ENCODE peak calls at places on chromosomes 2 and 18, in eight cellular contexts. One of them, this sample, is unnamed.
A peak's percentile ranks its signal among the peaks of the same experiment; 100 is the strongest.

GRCh38 chr2:62221141-62221540 is 25.2 kb downstream of the B3GNT2 start:
- DNase-seq in H1: no peak
- DNase-seq in CD8-positive, alpha-beta T cell: no peak
- DNase-seq in adrenal gland: peak; percentile 39
- DNase-seq in effector memory CD4-positive, alpha-beta T cell: no peak
- DNase-seq in transverse colon: no peak
- DNase-seq in WERI-Rb-1: no peak
- DNase-seq in CD4-positive, alpha-beta T cell: no peak
- DNase-seq in this sample: no peak

GRCh38 chr18:54233228-54233625 is 8.8 kb upstream of the MBD2 start:
- DNase-seq in CD4-positive, alpha-beta T cell: no peak
- DNase-seq in CD8-positive, alpha-beta T cell: no peak
- DNase-seq in effector memory CD4-positive, alpha-beta T cell: no peak
- DNase-seq in H1: no peak
- DNase-seq in adrenal gland: no peak
- DNase-seq in transverse colon: no peak
- DNase-seq in WERI-Rb-1: no peak
- DNase-seq in this sample: no peak

GRCh38 chr18:24208270-24209035 is 69.6 kb downstream of the CABYR start:
- DNase-seq in adrenal gland: no peak
- DNase-seq in transverse colon: no peak
- DNase-seq in CD4-positive, alpha-beta T cell: no peak
- DNase-seq in H1: no peak
- DNase-seq in WERI-Rb-1: no peak
- DNase-seq in effector memory CD4-positive, alpha-beta T cell: no peak
- DNase-seq in CD8-positive, alpha-beta T cell: no peak
- DNase-seq in this sample: no peak

GRCh38 chr2:214410918-214411554 is at the start of gene VWC2L:
- DNase-seq in CD4-positive, alpha-beta T cell: no peak
- DNase-seq in adrenal gland: peak; percentile 53
- DNase-seq in effector memory CD4-positive, alpha-beta T cell: no peak
- DNase-seq in WERI-Rb-1: peak; percentile 40
- DNase-seq in transverse colon: peak; percentile 20
- DNase-seq in CD8-positive, alpha-beta T cell: no peak
- DNase-seq in H1: peak; percentile 79
- DNase-seq in this sample: no peak

GRCh38 chr2:139162456-139162855 is 382.3 kb upstream of the NXPH2 start:
- DNase-seq in transverse colon: no peak
- DNase-seq in WERI-Rb-1: peak; percentile 26
- DNase-seq in CD4-positive, alpha-beta T cell: no peak
- DNase-seq in adrenal gland: no peak
- DNase-seq in CD8-positive, alpha-beta T cell: no peak
- DNase-seq in H1: no peak
- DNase-seq in effector memory CD4-positive, alpha-beta T cell: no peak
- DNase-seq in this sample: no peak

GRCh38 chr2:47274054-47274779 is 119.1 kb upstream of the STPG4 start:
- DNase-seq in H1: no peak
- DNase-seq in effector memory CD4-positive, alpha-beta T cell: no peak
- DNase-seq in adrenal gland: peak; percentile 74
- DNase-seq in CD8-positive, alpha-beta T cell: no peak
- DNase-seq in transverse colon: no peak
- DNase-seq in CD4-positive, alpha-beta T cell: no peak
- DNase-seq in WERI-Rb-1: no peak
- DNase-seq in this sample: no peak

GRCh38 chr18:43396266-43396665 is 119.0 kb upstream of the SYT4 start:
- DNase-seq in H1: no peak
- DNase-seq in WERI-Rb-1: no peak
- DNase-seq in adrenal gland: no peak
- DNase-seq in transverse colon: no peak
- DNase-seq in CD4-positive, alpha-beta T cell: no peak
- DNase-seq in CD8-positive, alpha-beta T cell: no peak
- DNase-seq in effector memory CD4-positive, alpha-beta T cell: no peak
- DNase-seq in this sample: no peak

GRCh38 chr2:184555352-184555751 is 43.0 kb upstream of the ZNF804A start:
- DNase-seq in H1: no peak
- DNase-seq in CD4-positive, alpha-beta T cell: no peak
- DNase-seq in WERI-Rb-1: no peak
- DNase-seq in adrenal gland: no peak
- DNase-seq in effector memory CD4-positive, alpha-beta T cell: no peak
- DNase-seq in transverse colon: no peak
- DNase-seq in CD8-positive, alpha-beta T cell: no peak
- DNase-seq in this sample: no peak

GRCh38 chr2:149573760-149574159 is 13.8 kb downstream of the MMADHC start:
- DNase-seq in transverse colon: no peak
- DNase-seq in CD8-positive, alpha-beta T cell: no peak
- DNase-seq in CD4-positive, alpha-beta T cell: no peak
- DNase-seq in adrenal gland: no peak
- DNase-seq in H1: no peak
- DNase-seq in WERI-Rb-1: no peak
- DNase-seq in effector memory CD4-positive, alpha-beta T cell: no peak
- DNase-seq in this sample: no peak

GRCh38 chr2:117942958-117943672 is 70.8 kb downstream of the CCDC93 start:
- DNase-seq in WERI-Rb-1: no peak
- DNase-seq in CD8-positive, alpha-beta T cell: no peak
- DNase-seq in H1: no peak
- DNase-seq in adrenal gland: peak; percentile 13
- DNase-seq in effector memory CD4-positive, alpha-beta T cell: no peak
- DNase-seq in CD4-positive, alpha-beta T cell: no peak
- DNase-seq in transverse colon: no peak
- DNase-seq in this sample: no peak

GRCh38 chr2:149596471-149596870 is 8.9 kb upstream of the MMADHC start:
- DNase-seq in H1: no peak
- DNase-seq in CD8-positive, alpha-beta T cell: no peak
- DNase-seq in effector memory CD4-positive, alpha-beta T cell: no peak
- DNase-seq in WERI-Rb-1: no peak
- DNase-seq in transverse colon: no peak
- DNase-seq in CD4-positive, alpha-beta T cell: no peak
- DNase-seq in adrenal gland: no peak
- DNase-seq in this sample: no peak

GRCh38 chr18:14943486-14943885 is 195.5 kb downstream of the ANKRD30B start:
- DNase-seq in WERI-Rb-1: no peak
- DNase-seq in CD8-positive, alpha-beta T cell: no peak
- DNase-seq in adrenal gland: no peak
- DNase-seq in transverse colon: no peak
- DNase-seq in H1: no peak
- DNase-seq in CD4-positive, alpha-beta T cell: no peak
- DNase-seq in effector memory CD4-positive, alpha-beta T cell: no peak
- DNase-seq in this sample: no peak

GRCh38 chr2:188576006-188576405 is 284.3 kb downstream of the GULP1 start:
- DNase-seq in WERI-Rb-1: no peak
- DNase-seq in CD4-positive, alpha-beta T cell: no peak
- DNase-seq in adrenal gland: no peak
- DNase-seq in H1: no peak
- DNase-seq in transverse colon: no peak
- DNase-seq in effector memory CD4-positive, alpha-beta T cell: no peak
- DNase-seq in CD8-positive, alpha-beta T cell: no peak
- DNase-seq in this sample: no peak

GRCh38 chr2:217887841-217888665 is 114.7 kb downstream of the TNS1 start:
- DNase-seq in CD4-positive, alpha-beta T cell: no peak
- DNase-seq in H1: no peak
- DNase-seq in effector memory CD4-positive, alpha-beta T cell: no peak
- DNase-seq in CD8-positive, alpha-beta T cell: no peak
- DNase-seq in transverse colon: no peak
- DNase-seq in adrenal gland: peak; percentile 82
- DNase-seq in WERI-Rb-1: no peak
- DNase-seq in this sample: no peak

GRCh38 chr18:5295231-5295920 is at the start of gene ZBTB14:
- DNase-seq in effector memory CD4-positive, alpha-beta T cell: peak; percentile 55
- DNase-seq in CD8-positive, alpha-beta T cell: peak; percentile 60
- DNase-seq in WERI-Rb-1: peak; percentile 35
- DNase-seq in transverse colon: peak; percentile 74
- DNase-seq in H1: no peak
- DNase-seq in adrenal gland: peak; percentile 74
- DNase-seq in CD4-positive, alpha-beta T cell: peak; percentile 73
- DNase-seq in this sample: peak; percentile 68

GRCh38 chr2:16316456-16317210 is 349.0 kb downstream of the CYRIA start:
- DNase-seq in H1: no peak
- DNase-seq in CD8-positive, alpha-beta T cell: no peak
- DNase-seq in CD4-positive, alpha-beta T cell: no peak
- DNase-seq in effector memory CD4-positive, alpha-beta T cell: no peak
- DNase-seq in adrenal gland: no peak
- DNase-seq in transverse colon: no peak
- DNase-seq in WERI-Rb-1: no peak
- DNase-seq in this sample: no peak

GRCh38 chr2:127025357-127026062 is 81.4 kb downstream of the BIN1 start:
- DNase-seq in transverse colon: peak; percentile 78
- DNase-seq in WERI-Rb-1: peak; percentile 94
- DNase-seq in effector memory CD4-positive, alpha-beta T cell: peak; percentile 40
- DNase-seq in CD4-positive, alpha-beta T cell: peak; percentile 77
- DNase-seq in H1: peak; percentile 57
- DNase-seq in CD8-positive, alpha-beta T cell: peak; percentile 56
- DNase-seq in adrenal gland: peak; percentile 69
- DNase-seq in this sample: peak; percentile 44

GRCh38 chr2:71896385-71897144 is 251.1 kb downstream of the CYP26B1 start:
- DNase-seq in effector memory CD4-positive, alpha-beta T cell: no peak
- DNase-seq in transverse colon: no peak
- DNase-seq in CD4-positive, alpha-beta T cell: no peak
- DNase-seq in CD8-positive, alpha-beta T cell: no peak
- DNase-seq in WERI-Rb-1: no peak
- DNase-seq in H1: no peak
- DNase-seq in adrenal gland: no peak
- DNase-seq in this sample: no peak

GRCh38 chr2:240713928-240714746 is 22.5 kb downstream of the AQP12A start:
- DNase-seq in CD8-positive, alpha-beta T cell: no peak
- DNase-seq in WERI-Rb-1: no peak
- DNase-seq in adrenal gland: no peak
- DNase-seq in CD4-positive, alpha-beta T cell: no peak
- DNase-seq in H1: no peak
- DNase-seq in effector memory CD4-positive, alpha-beta T cell: no peak
- DNase-seq in transverse colon: no peak
- DNase-seq in this sample: no peak

GRCh38 chr2:74246496-74247195 is 48.2 kb downstream of the MTHFD2 start:
- DNase-seq in CD4-positive, alpha-beta T cell: no peak
- DNase-seq in WERI-Rb-1: no peak
- DNase-seq in adrenal gland: no peak
- DNase-seq in H1: no peak
- DNase-seq in effector memory CD4-positive, alpha-beta T cell: no peak
- DNase-seq in transverse colon: no peak
- DNase-seq in CD8-positive, alpha-beta T cell: no peak
- DNase-seq in this sample: no peak

GRCh38 chr18:71919211-71919610 is 624.9 kb downstream of the CBLN2 start:
- DNase-seq in effector memory CD4-positive, alpha-beta T cell: no peak
- DNase-seq in adrenal gland: no peak
- DNase-seq in CD4-positive, alpha-beta T cell: no peak
- DNase-seq in WERI-Rb-1: no peak
- DNase-seq in transverse colon: no peak
- DNase-seq in H1: no peak
- DNase-seq in CD8-positive, alpha-beta T cell: no peak
- DNase-seq in this sample: no peak

GRCh38 chr2:233926806-233927205 is 9.6 kb downstream of the TRPM8 start:
- DNase-seq in WERI-Rb-1: no peak
- DNase-seq in H1: no peak
- DNase-seq in CD4-positive, alpha-beta T cell: no peak
- DNase-seq in adrenal gland: no peak
- DNase-seq in transverse colon: no peak
- DNase-seq in effector memory CD4-positive, alpha-beta T cell: no peak
- DNase-seq in CD8-positive, alpha-beta T cell: no peak
- DNase-seq in this sample: no peak

GRCh38 chr2:89780318-89780717 is 1088.8 kb downstream of the RPIA start:
- DNase-seq in effector memory CD4-positive, alpha-beta T cell: no peak
- DNase-seq in H1: no peak
- DNase-seq in CD4-positive, alpha-beta T cell: no peak
- DNase-seq in transverse colon: no peak
- DNase-seq in CD8-positive, alpha-beta T cell: no peak
- DNase-seq in WERI-Rb-1: no peak
- DNase-seq in adrenal gland: no peak
- DNase-seq in this sample: no peak

GRCh38 chr2:89775885-89776284 is 1084.4 kb downstream of the RPIA start:
- DNase-seq in CD8-positive, alpha-beta T cell: no peak
- DNase-seq in WERI-Rb-1: no peak
- DNase-seq in CD4-positive, alpha-beta T cell: no peak
- DNase-seq in adrenal gland: no peak
- DNase-seq in H1: no peak
- DNase-seq in transverse colon: no peak
- DNase-seq in effector memory CD4-positive, alpha-beta T cell: no peak
- DNase-seq in this sample: no peak
- H3K9me3 ChIP-seq in CD8-positive, alpha-beta T cell: peaks cover 18% of the 10 kb centered on the region
- H3K9me3 ChIP-seq in WERI-Rb-1: peaks cover 67% of the 10 kb centered on the region
- H3K9me3 ChIP-seq in CD4-positive, alpha-beta T cell: peaks cover 62% of the 10 kb centered on the region
- H3K9me3 ChIP-seq in adrenal gland: no peaks in the 10 kb centered on the region
- H3K9me3 ChIP-seq in H1: peaks cover 25% of the 10 kb centered on the region
- H3K9me3 ChIP-seq in transverse colon: peaks cover 22% of the 10 kb centered on the region
- H3K9me3 ChIP-seq in effector memory CD4-positive, alpha-beta T cell: peaks cover 4% of the 10 kb centered on the region
- H3K9me3 ChIP-seq in this sample: no peaks in the 10 kb centered on the region

GRCh38 chr2:2158915-2159314 is 172.2 kb downstream of the MYT1L start:
- DNase-seq in H1: no peak
- DNase-seq in transverse colon: no peak
- DNase-seq in effector memory CD4-positive, alpha-beta T cell: no peak
- DNase-seq in WERI-Rb-1: no peak
- DNase-seq in CD4-positive, alpha-beta T cell: no peak
- DNase-seq in CD8-positive, alpha-beta T cell: no peak
- DNase-seq in adrenal gland: no peak
- DNase-seq in this sample: no peak

GRCh38 chr2:2157400-2157799 is 173.7 kb downstream of the MYT1L start:
- DNase-seq in CD8-positive, alpha-beta T cell: no peak
- DNase-seq in CD4-positive, alpha-beta T cell: no peak
- DNase-seq in WERI-Rb-1: no peak
- DNase-seq in H1: no peak
- DNase-seq in transverse colon: no peak
- DNase-seq in adrenal gland: no peak
- DNase-seq in effector memory CD4-positive, alpha-beta T cell: no peak
- DNase-seq in this sample: no peak

GRCh38 chr2:2159336-2159735 is 171.7 kb downstream of the MYT1L start:
- DNase-seq in transverse colon: no peak
- DNase-seq in H1: no peak
- DNase-seq in CD4-positive, alpha-beta T cell: no peak
- DNase-seq in effector memory CD4-positive, alpha-beta T cell: no peak
- DNase-seq in CD8-positive, alpha-beta T cell: no peak
- DNase-seq in adrenal gland: no peak
- DNase-seq in WERI-Rb-1: no peak
- DNase-seq in this sample: no peak

GRCh38 chr2:2156881-2157280 is 174.2 kb downstream of the MYT1L start:
- DNase-seq in transverse colon: no peak
- DNase-seq in CD4-positive, alpha-beta T cell: no peak
- DNase-seq in CD8-positive, alpha-beta T cell: no peak
- DNase-seq in WERI-Rb-1: no peak
- DNase-seq in effector memory CD4-positive, alpha-beta T cell: no peak
- DNase-seq in H1: no peak
- DNase-seq in adrenal gland: no peak
- DNase-seq in this sample: no peak

GRCh38 chr2:2158176-2158826 is 172.8 kb downstream of the MYT1L start:
- DNase-seq in adrenal gland: no peak
- DNase-seq in CD4-positive, alpha-beta T cell: no peak
- DNase-seq in H1: no peak
- DNase-seq in WERI-Rb-1: no peak
- DNase-seq in transverse colon: no peak
- DNase-seq in effector memory CD4-positive, alpha-beta T cell: no peak
- DNase-seq in CD8-positive, alpha-beta T cell: no peak
- DNase-seq in this sample: no peak
- H3K9me3 ChIP-seq in adrenal gland: no peaks in the 10 kb centered on the region
- H3K9me3 ChIP-seq in CD4-positive, alpha-beta T cell: peaks cover 3% of the 10 kb centered on the region
- H3K9me3 ChIP-seq in H1: peaks cover 18% of the 10 kb centered on the region
- H3K9me3 ChIP-seq in WERI-Rb-1: peaks cover 17% of the 10 kb centered on the region
- H3K9me3 ChIP-seq in transverse colon: peaks cover 11% of the 10 kb centered on the region
- H3K9me3 ChIP-seq in effector memory CD4-positive, alpha-beta T cell: peaks cover 4% of the 10 kb centered on the region
- H3K9me3 ChIP-seq in CD8-positive, alpha-beta T cell: no peaks in the 10 kb centered on the region
- H3K9me3 ChIP-seq in this sample: no peaks in the 10 kb centered on the region

GRCh38 chr2:157957596-157957995 is 81.5 kb upstream of the ACVR1 start:
- DNase-seq in adrenal gland: no peak
- DNase-seq in transverse colon: no peak
- DNase-seq in H1: no peak
- DNase-seq in WERI-Rb-1: no peak
- DNase-seq in effector memory CD4-positive, alpha-beta T cell: no peak
- DNase-seq in CD4-positive, alpha-beta T cell: no peak
- DNase-seq in CD8-positive, alpha-beta T cell: no peak
- DNase-seq in this sample: no peak
- H3K9me3 ChIP-seq in adrenal gland: no peaks in the 10 kb centered on the region
- H3K9me3 ChIP-seq in transverse colon: peaks cover 9% of the 10 kb centered on the region
- H3K9me3 ChIP-seq in H1: peaks cover 16% of the 10 kb centered on the region
- H3K9me3 ChIP-seq in WERI-Rb-1: no peaks in the 10 kb centered on the region
- H3K9me3 ChIP-seq in effector memory CD4-positive, alpha-beta T cell: peaks cover 5% of the 10 kb centered on the region
- H3K9me3 ChIP-seq in CD4-positive, alpha-beta T cell: peaks cover 24% of the 10 kb centered on the region
- H3K9me3 ChIP-seq in CD8-positive, alpha-beta T cell: peaks cover 4% of the 10 kb centered on the region
- H3K9me3 ChIP-seq in this sample: peaks cover 4% of the 10 kb centered on the region

GRCh38 chr2:239177325-239177724 is 223.5 kb downstream of the HDAC4 start:
- DNase-seq in adrenal gland: no peak
- DNase-seq in CD4-positive, alpha-beta T cell: no peak
- DNase-seq in transverse colon: no peak
- DNase-seq in H1: no peak
- DNase-seq in effector memory CD4-positive, alpha-beta T cell: no peak
- DNase-seq in WERI-Rb-1: no peak
- DNase-seq in CD8-positive, alpha-beta T cell: no peak
- DNase-seq in this sample: no peak
- H3K9me3 ChIP-seq in adrenal gland: no peaks in the 10 kb centered on the region
- H3K9me3 ChIP-seq in CD4-positive, alpha-beta T cell: peaks cover 31% of the 10 kb centered on the region
- H3K9me3 ChIP-seq in transverse colon: peaks cover 8% of the 10 kb centered on the region
- H3K9me3 ChIP-seq in H1: peaks cover 26% of the 10 kb centered on the region
- H3K9me3 ChIP-seq in effector memory CD4-positive, alpha-beta T cell: peaks cover 12% of the 10 kb centered on the region
- H3K9me3 ChIP-seq in WERI-Rb-1: no peaks in the 10 kb centered on the region
- H3K9me3 ChIP-seq in CD8-positive, alpha-beta T cell: peaks cover 11% of the 10 kb centered on the region
- H3K9me3 ChIP-seq in this sample: peaks cover 2% of the 10 kb centered on the region

This sample was measured in T-helper 17 cell.